ENCODE peak calls at places on chromosomes 1 and 21, in six cellular contexts. X is GM12892, Q is H1, D is HepG2, M is GM12878, C is K562. U is an unnamed sample.

GRCh38 chr1:24178404-24178803 is 8.7 kb downstream of the IFNLR1 start:
- DNase-seq in X (no peak), Q (no peak), D (no peak), M (no peak), C (no peak), U (no peak)

GRCh38 chr1:205449254-205449749 is 6.5 kb downstream of the BLACAT1 start:
- DNase-seq in X (no peak), Q (no peak), D (no peak), M (no peak), C (no peak), U (no peak)

GRCh38 chr1:61055110-61055614 is 27.2 kb upstream of the NFIA start:
- DNase-seq in X (no peak), Q (no peak), D (no peak), M (no peak), C (no peak), U (no peak)

GRCh38 chr21:38813554-38813953 is 7.8 kb downstream of the ETS2 start:
- DNase-seq in X (no peak), Q (no peak), D (no peak), M (no peak), C (no peak), U (no peak)

GRCh38 chr1:199945591-199945990 is 81.9 kb upstream of the NR5A2 start:
- DNase-seq in X (no peak), Q (no peak), D (no peak), M (no peak), C (no peak), U (no peak)

GRCh38 chr21:45104560-45104959 is 30.2 kb downstream of the ADARB1 start:
- DNase-seq in X (no peak), Q (no peak), D (no peak), M (no peak), C (no peak), U (no peak)

GRCh38 chr1:942411-942821 is 16.6 kb downstream of the NOC2L start:
- DNase-seq in X (no peak), Q (no peak), D (no peak), M (no peak), C (peak), U (no peak)

GRCh38 chr21:34774750-34775149 is 106.0 kb downstream of the CLIC6 start:
- DNase-seq in X (no peak), Q (no peak), D (peak), M (no peak), C (no peak), U (no peak)

GRCh38 chr1:213123532-213123931 is 72.5 kb downstream of the RPS6KC1 start:
- DNase-seq in X (no peak), Q (no peak), D (peak), M (no peak), C (no peak), U (no peak)

GRCh38 chr1:176206961-176207902 is at the start of gene COP1:
- DNase-seq in X (peak), Q (peak), D (peak), M (peak), C (peak), U (peak)
- TF ChIP-seq POLR2A in X (peak), Q (peak), D (peak), M (peak), C (peak), U (peak)

GRCh38 chr1:68703921-68704354 is 207.1 kb upstream of the DEPDC1 start:
- DNase-seq in X (no peak), Q (no peak), D (no peak), M (no peak), C (no peak), U (no peak)
- TF ChIP-seq TAF1 in X (no peak), Q (no peak), D (no peak), M (no peak), C (no peak), U (no peak)

GRCh38 chr1:58764294-58764978 is 19.4 kb downstream of the JUN start:
- DNase-seq in X (no peak), Q (no peak), D (no peak), M (no peak), C (no peak), U (no peak)
- TF ChIP-seq POLR2A in X (no peak), Q (no peak), D (no peak), M (no peak), C (no peak), U (no peak)

DNA sequence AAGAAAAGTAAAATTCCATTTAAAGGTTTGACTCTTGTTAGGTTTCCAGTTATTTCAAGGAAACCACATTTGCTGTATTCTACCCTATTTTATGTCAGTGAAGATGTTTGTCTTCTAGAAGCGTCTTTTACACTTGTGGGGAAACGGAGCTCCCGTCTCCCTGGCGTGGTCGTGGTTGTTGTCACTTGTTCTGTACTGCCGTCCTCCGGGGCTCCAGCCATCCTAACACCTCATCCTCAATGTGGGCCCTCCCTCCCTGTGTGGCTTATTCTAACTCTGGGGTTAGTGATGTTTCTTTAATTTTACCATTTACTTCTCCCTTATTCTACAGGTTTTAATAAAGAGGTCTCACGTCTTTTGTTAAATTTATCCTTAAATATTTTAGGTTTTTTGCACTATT is 52.7 kb upstream of the DIP2A start:
- DNase-seq in X (no peak), Q (no peak), D (no peak), M (no peak), C (no peak), U (no peak)
- TF ChIP-seq TAF1 in X (no peak), Q (no peak), D (no peak), M (no peak), C (no peak), U (no peak)

DNA sequence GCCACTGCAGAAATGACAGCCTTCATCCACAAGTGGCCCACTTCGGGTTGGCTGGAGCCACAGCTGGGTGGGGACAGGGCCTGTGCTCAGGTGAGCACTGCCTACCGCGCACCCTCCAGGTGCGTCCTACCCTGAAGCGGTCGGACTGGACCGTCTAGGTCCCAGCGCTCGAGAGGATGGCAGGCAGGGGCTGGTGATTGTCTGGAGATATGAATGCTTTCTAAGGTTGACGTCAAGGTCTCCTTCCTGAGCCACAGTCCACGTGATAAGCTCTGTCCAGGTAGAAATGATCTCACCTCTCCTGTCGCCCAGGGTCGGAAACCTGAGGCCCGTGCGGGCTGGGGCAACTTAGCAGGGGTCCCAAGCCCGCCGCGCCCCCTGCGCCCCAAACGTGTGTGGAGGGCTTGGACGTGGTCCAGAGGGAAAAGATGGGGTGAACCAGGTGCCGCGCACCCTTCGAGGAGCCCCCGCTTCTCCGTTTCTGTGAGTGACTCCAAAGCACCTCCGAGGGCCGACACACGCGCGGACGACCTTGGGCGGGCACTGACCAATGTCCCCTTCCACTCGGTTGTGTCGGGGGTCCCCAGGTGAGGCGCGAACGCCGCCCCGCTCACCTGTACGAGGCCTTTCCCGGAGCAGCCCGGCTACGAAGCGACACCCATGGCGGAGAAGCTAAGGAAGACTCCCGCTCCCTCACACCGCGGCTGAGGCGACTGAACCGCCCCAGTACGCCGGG is 853 bp upstream of the DOP1B start:
- DNase-seq in X (no peak), Q (no peak), D (no peak), M (no peak), C (no peak), U (no peak)
- TF ChIP-seq POLR2A in X (no peak), Q (peak), D (peak), M (peak), C (no peak), U (no peak)

DNA sequence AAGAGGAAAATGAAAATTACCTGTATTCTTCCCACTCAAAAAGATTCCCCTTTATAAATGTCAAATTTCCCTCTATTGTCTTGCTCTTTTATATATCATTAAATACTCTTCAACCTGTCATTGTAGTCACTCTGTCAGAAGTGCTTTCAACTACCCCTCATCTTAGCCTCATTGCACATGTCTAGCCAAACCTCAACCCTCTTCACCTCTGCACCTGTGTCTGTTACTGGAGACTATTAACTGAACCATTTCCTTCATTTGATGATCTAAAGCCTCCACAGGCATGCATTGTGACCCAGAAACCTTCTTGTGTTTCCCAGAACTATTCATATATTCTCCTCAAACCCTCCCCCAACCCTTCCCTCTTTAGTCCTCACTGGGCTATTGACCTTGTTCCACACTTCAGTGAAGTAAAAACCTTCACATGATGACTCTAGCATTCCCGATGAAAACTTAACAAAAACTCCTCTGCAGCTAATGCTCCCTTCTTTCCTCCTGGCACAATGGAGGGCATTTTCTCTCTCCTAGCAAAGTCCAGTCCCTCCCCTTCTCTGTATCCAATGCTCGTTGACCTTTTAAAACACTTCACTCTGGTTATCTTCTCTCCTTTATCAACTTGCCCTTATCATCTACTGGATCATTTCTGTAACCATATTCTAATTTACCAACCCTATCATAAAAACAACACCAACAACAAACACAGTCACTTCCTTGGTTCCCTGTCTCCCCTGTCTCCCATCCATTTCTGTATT is 86.1 kb downstream of the BACH1 start:
- DNase-seq in X (no peak), Q (no peak), D (no peak), M (no peak), C (no peak), U (no peak)
- TF ChIP-seq TAF1 in X (no peak), Q (no peak), D (no peak), M (no peak), C (no peak), U (no peak)

GRCh38 chr1:117120774-117121588 is 568 bp downstream of the TRIM45 start:
- DNase-seq in X (no peak), Q (no peak), D (peak), M (no peak), C (no peak), U (no peak)

GRCh38 chr1:117122297-117123025 is 912 bp upstream of the TRIM45 start:
- DNase-seq in X (no peak), Q (no peak), D (no peak), M (no peak), C (no peak), U (no peak)

GRCh38 chr1:117118101-117118500 is 3.4 kb downstream of the TRIM45 start:
- DNase-seq in X (no peak), Q (no peak), D (no peak), M (no peak), C (no peak), U (no peak)

GRCh38 chr1:117123274-117123673 is 1.7 kb upstream of the TRIM45 start:
- DNase-seq in X (no peak), Q (no peak), D (no peak), M (no peak), C (no peak), U (no peak)

DNA sequence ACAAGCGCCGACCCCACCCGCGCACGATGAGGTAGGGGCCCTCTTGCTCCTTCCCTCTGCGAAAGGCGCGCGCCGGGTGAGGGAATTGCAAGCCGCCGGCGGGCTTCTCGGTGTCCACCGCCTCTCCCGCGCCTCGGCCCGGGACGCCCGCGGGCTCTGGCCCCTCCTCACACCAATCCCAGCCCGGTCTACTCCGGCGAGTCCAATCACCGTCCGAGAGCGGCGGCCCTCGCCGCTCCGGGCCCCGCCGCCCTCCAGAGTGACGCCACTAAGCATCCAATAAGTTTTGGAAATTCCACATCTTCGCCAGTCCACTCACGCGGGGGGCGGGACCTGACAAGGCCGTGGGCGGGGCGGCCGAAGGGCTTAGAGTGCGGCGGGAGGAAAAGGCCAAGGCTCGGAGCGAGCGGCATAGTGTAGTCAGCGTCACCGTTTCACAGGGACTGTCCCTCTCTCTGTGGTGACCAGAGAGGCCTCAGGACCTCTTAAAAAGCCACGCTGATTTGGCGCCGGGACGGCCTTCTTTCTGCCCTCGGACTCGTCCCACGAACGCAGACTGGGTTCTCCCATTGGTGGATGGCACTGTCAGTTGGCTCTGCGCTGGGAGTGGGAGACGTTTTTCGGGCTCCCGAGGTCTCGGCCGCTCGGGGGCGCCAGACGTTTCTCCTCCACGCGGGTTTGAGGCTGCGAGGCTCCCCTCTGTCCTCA is at the start of gene TRIM45:
- DNase-seq in X (peak), Q (peak), D (peak), M (peak), C (peak), U (peak)
- TF ChIP-seq POLR2A in X (peak), Q (peak), D (peak), M (peak), C (peak), U (no peak)

DNA sequence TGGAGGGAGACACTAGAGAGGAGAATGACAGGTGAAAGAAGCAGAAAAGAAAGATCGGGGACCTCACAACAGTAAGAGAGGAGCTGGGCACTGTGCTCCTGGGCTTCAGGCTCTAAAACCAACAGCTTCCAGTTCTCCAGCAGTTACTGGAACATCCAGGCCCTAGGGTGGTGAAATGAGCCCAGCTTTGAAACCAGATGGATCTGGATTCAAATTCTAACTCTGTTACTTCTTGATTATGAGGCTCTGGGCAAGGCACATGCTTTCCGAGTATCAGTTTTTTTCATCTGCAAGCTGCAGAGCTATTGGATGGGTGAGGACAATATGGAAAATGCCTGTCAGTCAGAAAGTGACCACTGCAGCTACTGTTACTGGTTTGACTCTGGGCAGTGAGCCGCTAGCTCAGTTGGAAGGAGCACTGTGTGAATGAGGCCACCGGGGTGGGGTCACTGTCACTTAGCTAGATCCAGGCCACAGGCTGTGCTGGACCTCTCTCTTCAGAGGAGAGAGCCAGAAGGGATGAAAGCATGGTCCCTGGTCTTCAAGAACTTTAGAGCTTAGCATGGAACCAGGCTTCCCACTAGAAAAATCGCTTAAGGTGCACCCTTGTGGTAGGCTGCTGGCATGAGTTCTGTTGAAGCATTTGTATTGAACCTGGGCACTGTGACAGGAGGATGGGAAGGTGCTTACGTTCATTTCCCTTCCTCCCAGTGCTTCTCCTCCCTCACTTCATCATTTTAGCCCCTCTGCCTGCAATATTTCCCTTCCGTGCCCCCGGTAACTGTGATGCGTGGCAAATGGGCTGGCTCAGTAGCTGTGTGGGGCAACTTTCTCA is 12.2 kb downstream of the PLEKHO1 start:
- DNase-seq in X (no peak), Q (no peak), D (no peak), M (no peak), C (no peak), U (no peak)
- TF ChIP-seq TAF1 in X (no peak), Q (no peak), D (no peak), M (peak), C (no peak), U (peak)